ENCODE peak calls at places on chromosomes 16 and 17, in seven cellular contexts. T is ovary; D is AG08395; R is stimulated activated CD4-positive, alpha-beta T cell treated with anti-CD3 and anti-CD28 coated beads, Interleukin-2, amount 100 ng/mL, for 4 hours; E is activated T-helper 1 cell treated with anti-CD3 and anti-CD28 coated beads, Interleukin-2, amount 50 U/mL, for 16 hours; Z is osteocyte; G is GM10248. W is an unnamed sample.
A peak's percentile ranks its signal among the peaks of the same experiment; 100 is the strongest.

GRCh38 chr16:35185366-35186044 is 1726.1 kb downstream of the TP53TG3F start:
- DNase-seq in T (no peak), D (no peak), R (no peak), E (no peak), Z (no peak), G (no peak), W (no peak)

GRCh38 chr17:80195671-80196529 is 24.2 kb downstream of the SGSH start:
- DNase-seq in T (no peak), D (peak; percentile 27), R (peak; percentile 32), E (peak; percentile 40), Z (no peak), G (peak; percentile 64), W (peak; percentile 61)

GRCh38 chr17:37447641-37448040 is 41.0 kb downstream of the TADA2A start:
- DNase-seq in T (no peak), D (peak; percentile 49), R (no peak), E (no peak), Z (no peak), G (no peak), W (no peak)

GRCh38 chr16:23711785-23712184 is 1.2 kb downstream of the ERN2 start:
- DNase-seq in T (no peak), D (no peak), R (no peak), E (no peak), Z (no peak), G (no peak), W (no peak)

GRCh38 chr17:44599298-44600175 is 42.3 kb downstream of the FZD2 start:
- DNase-seq in T (peak; percentile 90), D (peak; percentile 56), R (no peak), E (no peak), Z (no peak), G (no peak), W (peak; percentile 83)

GRCh38 chr17:82014971-82015310 is 7.7 kb downstream of the CENPX start:
- DNase-seq in T (no peak), D (no peak), R (no peak), E (no peak), Z (no peak), G (no peak), W (no peak)

GRCh38 chr16:29806641-29807425 is 504 bp downstream of the MAZ start:
- DNase-seq in T (peak; percentile 79), D (no peak), R (no peak), E (no peak), Z (no peak), G (peak; percentile 36), W (peak; percentile 70)

GRCh38 chr16:31216552-31217530 is at the start of gene PYDC1:
- DNase-seq in T (no peak), D (no peak), R (no peak), E (no peak), Z (no peak), G (no peak), W (no peak)

GRCh38 chr16:81493755-81494433 is 49.3 kb downstream of the CMIP start:
- DNase-seq in T (no peak), D (peak; percentile 83), R (peak; percentile 19), E (no peak), Z (no peak), G (no peak), W (peak; percentile 83)

GRCh38 chr16:68724797-68725196 is 12.3 kb upstream of the CDH1 start:
- DNase-seq in T (no peak), D (no peak), R (no peak), E (no peak), Z (no peak), G (no peak), W (no peak)

GRCh38 chr17:9959377-9959981 is 54.4 kb upstream of the RCVRN start:
- DNase-seq in T (peak; percentile 71), D (peak; percentile 79), R (no peak), E (no peak), Z (no peak), G (peak; percentile 78), W (no peak)

GRCh38 chr17:828761-829160 is 46.6 kb downstream of the MRM3 start:
- DNase-seq in T (no peak), D (peak; percentile 60), R (no peak), E (no peak), Z (no peak), G (no peak), W (no peak)

GRCh38 chr17:82213251-82214011 is 789 bp upstream of the CCDC57 start:
- DNase-seq in T (peak; percentile 66), D (peak; percentile 87), R (peak; percentile 85), E (no peak), Z (peak; percentile 85), G (peak; percentile 65), W (peak; percentile 66)

GRCh38 chr16:397135-397661 is at the start of gene NME4:
- DNase-seq in T (peak; percentile 67), D (peak; percentile 42), R (no peak), E (no peak), Z (peak; percentile 85), G (peak; percentile 60), W (peak; percentile 49)

GRCh38 chr16:89805136-89805905 is 11.1 kb downstream of the FANCA start:
- DNase-seq in T (no peak), D (peak; percentile 66), R (no peak), E (no peak), Z (no peak), G (no peak), W (no peak)

GRCh38 chr17:73831699-73832098 is 187.5 kb upstream of the SDK2 start:
- DNase-seq in T (no peak), D (no peak), R (no peak), E (no peak), Z (no peak), G (no peak), W (no peak)

GRCh38 chr17:48484850-48485249 is 46.0 kb downstream of the HOXB1 start:
- DNase-seq in T (no peak), D (no peak), R (no peak), E (no peak), Z (no peak), G (no peak), W (no peak)

GRCh38 chr16:11411059-11411550 is 65.8 kb downstream of the RMI2 start:
- DNase-seq in T (no peak), D (no peak), R (no peak), E (no peak), Z (no peak), G (no peak), W (no peak)

GRCh38 chr17:68601565-68602266 is 549 bp upstream of the FAM20A start:
- DNase-seq in T (no peak), D (no peak), R (no peak), E (no peak), Z (peak; percentile 40), G (no peak), W (no peak)